ENCODE peak calls at places on chromosomes 11 and 22, in ten cellular contexts. D is colonic mucosa, H is A549, V is psoas muscle, B is HCT116, J is body of pancreas, O is SK-N-SH, Q is fibroblast of lung, M is tibial artery, U is prostate gland. A is an unnamed sample.

GRCh38 chr22:25645266-25645665 is 80.8 kb downstream of the GRK3 start:
- DNase-seq in J (no peak), O (no peak), M (no peak), D (no peak), Q (peak; percentile 71), H (no peak), V (no peak), U (no peak), B (no peak), A (no peak)

GRCh38 chr22:28316014-28316413 is 363.6 kb downstream of the TTC28 start:
- DNase-seq in D (no peak), B (no peak), M (no peak), U (no peak), Q (peak; percentile 13), V (no peak), O (no peak), J (peak; percentile 21), H (no peak), A (no peak)

GRCh38 chr11:131824766-131825165 is 454.4 kb downstream of the NTM start:
- DNase-seq in H (no peak), B (no peak), V (no peak), U (no peak), D (no peak), Q (no peak), O (no peak), J (no peak), M (no peak), A (no peak)

GRCh38 chr11:9357041-9357440 is 27.4 kb upstream of the IPO7 start:
- DNase-seq in O (no peak), H (no peak), D (no peak), Q (no peak), J (no peak), M (no peak), U (no peak), B (no peak), V (no peak), A (no peak)

GRCh38 chr11:23932485-23932898 is 564.4 kb upstream of the LUZP2 start:
- DNase-seq in V (no peak), M (no peak), H (no peak), B (no peak), Q (peak; percentile 84), D (no peak), O (no peak), J (no peak), U (no peak), A (no peak)

GRCh38 chr11:83025267-83025704 is 46.4 kb downstream of the RAB30 start:
- DNase-seq in J (no peak), U (no peak), D (no peak), V (no peak), B (no peak), H (peak; percentile 47), M (no peak), O (no peak), Q (no peak), A (no peak)

GRCh38 chr11:12150831-12151382 is 40.5 kb downstream of the MICAL2 start:
- DNase-seq in Q (peak; percentile 83), B (no peak), D (no peak), H (no peak), J (no peak), U (no peak), M (no peak), O (no peak), V (no peak), A (no peak)

GRCh38 chr11:31987118-31988005 is 103.5 kb upstream of the RCN1 start:
- DNase-seq in Q (peak; percentile 18), J (no peak), B (no peak), V (no peak), U (no peak), D (no peak), M (no peak), H (no peak), O (peak; percentile 44), A (no peak)

GRCh38 chr22:20998411-20999336 is 3.2 kb downstream of the THAP7 start:
- DNase-seq in U (no peak), V (no peak), J (no peak), D (no peak), B (no peak), O (no peak), H (no peak), M (no peak), Q (peak; percentile 29), A (no peak)

GRCh38 chr22:38030311-38031133 is 26.7 kb upstream of the PICK1 start:
- DNase-seq in U (no peak), Q (no peak), O (no peak), V (no peak), J (no peak), B (no peak), M (no peak), D (peak; percentile 80), H (no peak), A (no peak)

GRCh38 chr22:21646608-21647590 is 4.8 kb downstream of the SDF2L1 start:
- DNase-seq in Q (peak; percentile 55), D (peak; percentile 84), B (peak; percentile 66), U (peak; percentile 74), J (peak; percentile 86), V (peak; percentile 81), O (peak; percentile 79), M (peak; percentile 88), H (peak; percentile 77), A (no peak)

GRCh38 chr11:131511794-131512193 is 141.4 kb downstream of the NTM start:
- DNase-seq in V (peak; percentile 50), U (peak; percentile 12), H (peak; percentile 9), M (no peak), O (peak; percentile 43), B (no peak), D (peak; percentile 50), Q (no peak), J (peak; percentile 50), A (no peak)

GRCh38 chr22:49320714-49321476 is 506.8 kb downstream of the BRD1 start:
- DNase-seq in Q (no peak), D (no peak), M (no peak), J (no peak), V (peak; percentile 18), H (no peak), O (no peak), B (no peak), U (no peak), A (no peak)
- H3K9me3 ChIP-seq in Q (no peaks in the 10 kb centered on the region), D (no peaks in the 10 kb centered on the region), M (peaks cover 1% of the 10 kb centered on the region), J (no peaks in the 10 kb centered on the region), V (no peaks in the 10 kb centered on the region), H (no peaks in the 10 kb centered on the region), O (no peaks in the 10 kb centered on the region), B (no peaks in the 10 kb centered on the region), U (no peaks in the 10 kb centered on the region), A (no peaks in the 10 kb centered on the region)

DNA sequence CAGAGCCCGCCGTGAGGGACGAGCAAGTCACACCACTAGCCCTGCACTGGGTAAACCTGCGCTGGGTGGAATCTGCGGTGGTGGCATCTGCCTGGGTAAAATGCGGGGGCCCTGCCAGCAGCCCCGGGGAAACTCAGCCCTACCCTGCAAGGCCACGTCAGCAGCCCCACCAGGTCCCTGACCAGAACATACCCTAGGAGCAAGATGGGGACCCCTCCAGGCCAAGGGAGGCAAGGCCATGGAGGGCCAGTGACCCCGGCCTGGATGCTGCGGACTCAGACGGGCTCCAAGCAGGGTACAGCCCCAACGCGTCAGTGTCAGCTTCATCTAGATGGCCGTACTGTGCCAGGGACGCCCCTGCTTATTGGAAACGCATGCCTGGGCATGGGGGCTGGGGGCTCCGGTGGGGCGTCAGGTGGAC is 26.3 kb downstream of the TOLLIP start:
- DNase-seq in M (no peak), V (peak; percentile 36), O (no peak), H (no peak), U (no peak), J (no peak), B (no peak), D (no peak), Q (no peak), A (no peak)
- H3K27ac ChIP-seq in M (no peak overlapping the region), V (no peak overlapping the region), O (no peak overlapping the region), H (no peak overlapping the region), U (no peak overlapping the region), J (no peak overlapping the region), B (no peak overlapping the region), D (no peak overlapping the region), Q (no peak overlapping the region), A (no peak overlapping the region)

GRCh38 chr22:41479671-41480396 is 10.9 kb downstream of the ACO2 start:
- DNase-seq in D (no peak), U (no peak), J (no peak), H (no peak), O (no peak), M (peak; percentile 76), V (no peak), B (no peak), Q (peak; percentile 72), A (no peak)

GRCh38 chr22:41480397-41480735 is 11.4 kb downstream of the ACO2 start:
- DNase-seq in O (no peak), Q (peak; percentile 83), D (no peak), H (no peak), U (no peak), B (no peak), J (no peak), M (no peak), V (no peak), A (no peak)

GRCh38 chr22:41481131-41481830 is 12.4 kb downstream of the ACO2 start:
- DNase-seq in J (no peak), B (no peak), V (peak; percentile 79), D (no peak), U (no peak), M (peak; percentile 87), O (no peak), Q (peak; percentile 55), H (no peak), A (peak; percentile 25)

GRCh38 chr22:41478891-41479521 is 10.1 kb downstream of the ACO2 start:
- DNase-seq in D (no peak), U (no peak), M (peak; percentile 71), H (no peak), O (no peak), Q (peak; percentile 6), V (peak; percentile 90), J (no peak), B (no peak), A (no peak)

DNA sequence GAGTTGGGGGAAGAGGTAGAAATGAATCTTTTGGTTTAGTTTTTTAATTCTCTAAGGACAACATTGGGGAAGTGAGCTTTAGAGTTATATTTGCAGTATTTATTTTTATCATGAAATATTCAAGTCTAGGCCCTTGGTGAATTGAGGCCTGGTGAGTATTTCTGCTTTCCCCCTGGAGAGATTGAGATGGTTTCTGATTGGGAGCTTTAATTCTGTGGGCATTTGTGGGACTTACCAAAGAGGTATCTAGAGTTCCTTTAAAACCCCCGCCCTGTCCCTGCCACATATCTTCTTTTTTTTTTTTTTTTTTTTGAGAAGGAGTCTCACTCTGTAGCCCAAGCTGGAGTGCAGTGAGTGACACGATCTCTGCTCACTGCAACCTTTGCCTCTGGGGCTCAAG is 9.6 kb downstream of the ACO2 start:
- DNase-seq in M (no peak), D (no peak), Q (no peak), O (no peak), H (no peak), U (no peak), V (no peak), J (no peak), B (no peak), A (no peak)
- H3K4me1 ChIP-seq in M (peaks cover 49% of the 10 kb centered on the region), D (peaks cover 11% of the 10 kb centered on the region), Q (peaks cover 41% of the 10 kb centered on the region), O (no peaks in the 10 kb centered on the region), H (no peaks in the 10 kb centered on the region), U (no peaks in the 10 kb centered on the region), V (peaks cover 70% of the 10 kb centered on the region), J (peaks cover 37% of the 10 kb centered on the region), B (peaks cover 29% of the 10 kb centered on the region), A (peaks cover 31% of the 10 kb centered on the region)

DNA sequence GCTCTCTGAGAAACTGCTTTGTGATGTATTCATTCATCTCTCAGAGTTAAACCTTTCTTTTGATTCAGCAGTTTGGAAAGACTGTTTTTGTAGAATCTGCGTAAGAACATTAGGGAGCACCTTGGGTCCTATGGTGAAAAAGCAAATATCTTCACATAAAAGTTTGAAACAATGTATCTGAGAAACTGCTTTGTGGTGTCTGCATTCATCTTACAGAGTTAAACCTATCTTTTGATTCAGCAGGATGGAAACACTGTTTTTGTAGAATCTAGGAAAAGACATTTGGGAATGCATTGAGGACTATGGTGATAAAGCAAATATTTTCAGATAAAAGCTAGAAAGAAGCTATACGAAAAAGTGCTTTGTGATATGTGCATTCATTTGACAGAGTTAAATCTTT is 361.3 kb downstream of the OR4C45 start:
- DNase-seq in J (no peak), U (no peak), D (no peak), Q (no peak), M (no peak), O (no peak), B (no peak), V (no peak), H (no peak), A (no peak)
- H3K9me3 ChIP-seq in J (peaks cover 52% of the 10 kb centered on the region), U (no peaks in the 10 kb centered on the region), D (peaks cover 2% of the 10 kb centered on the region), Q (no peaks in the 10 kb centered on the region), M (peaks cover 78% of the 10 kb centered on the region), O (peaks cover 11% of the 10 kb centered on the region), B (peaks cover 47% of the 10 kb centered on the region), V (peaks cover 34% of the 10 kb centered on the region), H (peaks cover 43% of the 10 kb centered on the region), A (peaks cover 40% of the 10 kb centered on the region)

A was measured in thoracic aorta.